ENCODE peak calls at places on chromosomes 7 and 10, in six cellular contexts. One of them, this sample, is unnamed.
A peak's percentile ranks its signal among the peaks of the same experiment; 100 is the strongest.

GRCh38 chr7:78039791-78040776 is 241.5 kb downstream of the PHTF2 start:
- DNase-seq in astrocyte of the spinal cord: no peak
- DNase-seq in GM23338: peak; percentile 83
- DNase-seq in MM.1S: no peak
- DNase-seq in stomach: peak; percentile 31
- DNase-seq in transverse colon: peak; percentile 23
- DNase-seq in this sample: peak; percentile 11

GRCh38 chr7:96089511-96089910 is 232.4 kb downstream of the SLC25A13 start:
- DNase-seq in astrocyte of the spinal cord: no peak
- DNase-seq in GM23338: no peak
- DNase-seq in MM.1S: no peak
- DNase-seq in stomach: no peak
- DNase-seq in transverse colon: no peak
- DNase-seq in this sample: no peak

GRCh38 chr10:35752469-35753450 is 110.7 kb upstream of the FZD8 start:
- DNase-seq in astrocyte of the spinal cord: no peak
- DNase-seq in GM23338: no peak
- DNase-seq in MM.1S: no peak
- DNase-seq in stomach: no peak
- DNase-seq in transverse colon: no peak
- DNase-seq in this sample: no peak

GRCh38 chr10:113704637-113705343 is 25.1 kb downstream of the CASP7 start:
- DNase-seq in astrocyte of the spinal cord: peak; percentile 59
- DNase-seq in GM23338: peak; percentile 72
- DNase-seq in MM.1S: peak; percentile 39
- DNase-seq in stomach: no peak
- DNase-seq in transverse colon: no peak
- DNase-seq in this sample: peak; percentile 43

GRCh38 chr7:19215421-19215820 is 70.2 kb upstream of the FERD3L start:
- DNase-seq in astrocyte of the spinal cord: peak; percentile 93
- DNase-seq in GM23338: peak; percentile 27
- DNase-seq in MM.1S: peak; percentile 31
- DNase-seq in stomach: no peak
- DNase-seq in transverse colon: no peak
- DNase-seq in this sample: peak; percentile 86

GRCh38 chr7:128921866-128922440 is 11.4 kb upstream of the KCP start:
- DNase-seq in astrocyte of the spinal cord: no peak
- DNase-seq in GM23338: no peak
- DNase-seq in MM.1S: no peak
- DNase-seq in stomach: no peak
- DNase-seq in transverse colon: no peak
- DNase-seq in this sample: no peak

GRCh38 chr10:59879363-59879935 is 26.9 kb downstream of the CCDC6 start:
- DNase-seq in astrocyte of the spinal cord: no peak
- DNase-seq in GM23338: no peak
- DNase-seq in MM.1S: no peak
- DNase-seq in stomach: no peak
- DNase-seq in transverse colon: no peak
- DNase-seq in this sample: no peak

GRCh38 chr7:28123752-28124151 is 56.8 kb downstream of the JAZF1 start:
- DNase-seq in astrocyte of the spinal cord: no peak
- DNase-seq in GM23338: no peak
- DNase-seq in MM.1S: no peak
- DNase-seq in stomach: no peak
- DNase-seq in transverse colon: no peak
- DNase-seq in this sample: no peak

GRCh38 chr7:78794101-78794500 is 659.4 kb downstream of the MAGI2 start:
- DNase-seq in astrocyte of the spinal cord: no peak
- DNase-seq in GM23338: peak; percentile 64
- DNase-seq in MM.1S: no peak
- DNase-seq in stomach: no peak
- DNase-seq in transverse colon: no peak
- DNase-seq in this sample: peak; percentile 40

GRCh38 chr7:103809229-103809994 is 180.0 kb downstream of the RELN start:
- DNase-seq in astrocyte of the spinal cord: no peak
- DNase-seq in GM23338: peak; percentile 23
- DNase-seq in MM.1S: no peak
- DNase-seq in stomach: no peak
- DNase-seq in transverse colon: no peak
- DNase-seq in this sample: no peak

GRCh38 chr10:72263613-72264241 is 10.0 kb upstream of the DDIT4 start:
- DNase-seq in astrocyte of the spinal cord: no peak
- DNase-seq in GM23338: peak; percentile 23
- DNase-seq in MM.1S: peak; percentile 92
- DNase-seq in stomach: peak; percentile 91
- DNase-seq in transverse colon: peak; percentile 77
- DNase-seq in this sample: no peak

GRCh38 chr10:72045586-72045985 is 42.8 kb downstream of the SPOCK2 start:
- DNase-seq in astrocyte of the spinal cord: no peak
- DNase-seq in GM23338: no peak
- DNase-seq in MM.1S: no peak
- DNase-seq in stomach: no peak
- DNase-seq in transverse colon: no peak
- DNase-seq in this sample: peak; percentile 74

GRCh38 chr10:12469345-12469744 is 120.0 kb downstream of the CAMK1D start:
- DNase-seq in astrocyte of the spinal cord: no peak
- DNase-seq in GM23338: no peak
- DNase-seq in MM.1S: no peak
- DNase-seq in stomach: no peak
- DNase-seq in transverse colon: no peak
- DNase-seq in this sample: no peak

GRCh38 chr7:38756521-38756920 is 125.3 kb upstream of the AMPH start:
- DNase-seq in astrocyte of the spinal cord: no peak
- DNase-seq in GM23338: no peak
- DNase-seq in MM.1S: no peak
- DNase-seq in stomach: no peak
- DNase-seq in transverse colon: no peak
- DNase-seq in this sample: peak; percentile 24

GRCh38 chr10:57786850-57787750 is 480.6 kb downstream of the IPMK start:
- DNase-seq in astrocyte of the spinal cord: no peak
- DNase-seq in GM23338: peak; percentile 41
- DNase-seq in MM.1S: no peak
- DNase-seq in stomach: no peak
- DNase-seq in transverse colon: no peak
- DNase-seq in this sample: no peak

GRCh38 chr7:125555921-125556320 is 626.3 kb upstream of the POT1 start:
- DNase-seq in astrocyte of the spinal cord: no peak
- DNase-seq in GM23338: peak; percentile 4
- DNase-seq in MM.1S: no peak
- DNase-seq in stomach: no peak
- DNase-seq in transverse colon: no peak
- DNase-seq in this sample: no peak

GRCh38 chr10:119225288-119225687 is 17.9 kb downstream of the GRK5 start:
- DNase-seq in astrocyte of the spinal cord: no peak
- DNase-seq in GM23338: no peak
- DNase-seq in MM.1S: no peak
- DNase-seq in stomach: no peak
- DNase-seq in transverse colon: no peak
- DNase-seq in this sample: no peak

GRCh38 chr7:19919156-19920085 is 146.0 kb upstream of the TMEM196 start:
- DNase-seq in astrocyte of the spinal cord: peak; percentile 53
- DNase-seq in GM23338: no peak
- DNase-seq in MM.1S: no peak
- DNase-seq in stomach: no peak
- DNase-seq in transverse colon: no peak
- DNase-seq in this sample: peak; percentile 25

GRCh38 chr10:28332699-28333098 is 29.8 kb upstream of the MPP7 start:
- DNase-seq in astrocyte of the spinal cord: no peak
- DNase-seq in GM23338: no peak
- DNase-seq in MM.1S: no peak
- DNase-seq in stomach: no peak
- DNase-seq in transverse colon: no peak
- DNase-seq in this sample: no peak

GRCh38 chr10:72259491-72260214 is 14.1 kb upstream of the DDIT4 start:
- DNase-seq in astrocyte of the spinal cord: peak; percentile 88
- DNase-seq in GM23338: peak; percentile 12
- DNase-seq in MM.1S: no peak
- DNase-seq in stomach: no peak
- DNase-seq in transverse colon: no peak
- DNase-seq in this sample: peak; percentile 96

GRCh38 chr7:154750353-154750801 is 252.5 kb downstream of the PAXIP1 start:
- DNase-seq in astrocyte of the spinal cord: no peak
- DNase-seq in GM23338: no peak
- DNase-seq in MM.1S: no peak
- DNase-seq in stomach: no peak
- DNase-seq in transverse colon: no peak
- DNase-seq in this sample: no peak

GRCh38 chr7:15313361-15313760 is 248.5 kb downstream of the AGMO start:
- DNase-seq in astrocyte of the spinal cord: no peak
- DNase-seq in GM23338: no peak
- DNase-seq in MM.1S: no peak
- DNase-seq in stomach: no peak
- DNase-seq in transverse colon: no peak
- DNase-seq in this sample: peak; percentile 8

GRCh38 chr7:116138202-116138801 is 72.0 kb upstream of the TES start:
- DNase-seq in astrocyte of the spinal cord: peak; percentile 81
- DNase-seq in GM23338: peak; percentile 77
- DNase-seq in MM.1S: peak; percentile 84
- DNase-seq in stomach: no peak
- DNase-seq in transverse colon: no peak
- DNase-seq in this sample: peak; percentile 70

GRCh38 chr10:122140941-122141623 is 130.0 kb upstream of the BTBD16 start:
- DNase-seq in astrocyte of the spinal cord: peak; percentile 95
- DNase-seq in GM23338: no peak
- DNase-seq in MM.1S: no peak
- DNase-seq in stomach: peak; percentile 67
- DNase-seq in transverse colon: peak; percentile 75
- DNase-seq in this sample: peak; percentile 92

GRCh38 chr10:129552119-129552518 is 85.1 kb downstream of the MGMT start:
- DNase-seq in astrocyte of the spinal cord: no peak
- DNase-seq in GM23338: no peak
- DNase-seq in MM.1S: no peak
- DNase-seq in stomach: no peak
- DNase-seq in transverse colon: no peak
- DNase-seq in this sample: no peak

GRCh38 chr10:53886325-53887300 is 914.4 kb downstream of the PCDH15 start:
- DNase-seq in astrocyte of the spinal cord: no peak
- DNase-seq in GM23338: no peak
- DNase-seq in MM.1S: no peak
- DNase-seq in stomach: no peak
- DNase-seq in transverse colon: no peak
- DNase-seq in this sample: peak; percentile 80
- H3K4me3 ChIP-seq in astrocyte of the spinal cord: no peak overlapping the region
- H3K4me3 ChIP-seq in GM23338: no peak overlapping the region
- H3K4me3 ChIP-seq in MM.1S: no peak overlapping the region
- H3K4me3 ChIP-seq in stomach: no peak overlapping the region
- H3K4me3 ChIP-seq in transverse colon: peak overlapping the region; percentile 0
- H3K4me3 ChIP-seq in this sample: no peak overlapping the region

DNA sequence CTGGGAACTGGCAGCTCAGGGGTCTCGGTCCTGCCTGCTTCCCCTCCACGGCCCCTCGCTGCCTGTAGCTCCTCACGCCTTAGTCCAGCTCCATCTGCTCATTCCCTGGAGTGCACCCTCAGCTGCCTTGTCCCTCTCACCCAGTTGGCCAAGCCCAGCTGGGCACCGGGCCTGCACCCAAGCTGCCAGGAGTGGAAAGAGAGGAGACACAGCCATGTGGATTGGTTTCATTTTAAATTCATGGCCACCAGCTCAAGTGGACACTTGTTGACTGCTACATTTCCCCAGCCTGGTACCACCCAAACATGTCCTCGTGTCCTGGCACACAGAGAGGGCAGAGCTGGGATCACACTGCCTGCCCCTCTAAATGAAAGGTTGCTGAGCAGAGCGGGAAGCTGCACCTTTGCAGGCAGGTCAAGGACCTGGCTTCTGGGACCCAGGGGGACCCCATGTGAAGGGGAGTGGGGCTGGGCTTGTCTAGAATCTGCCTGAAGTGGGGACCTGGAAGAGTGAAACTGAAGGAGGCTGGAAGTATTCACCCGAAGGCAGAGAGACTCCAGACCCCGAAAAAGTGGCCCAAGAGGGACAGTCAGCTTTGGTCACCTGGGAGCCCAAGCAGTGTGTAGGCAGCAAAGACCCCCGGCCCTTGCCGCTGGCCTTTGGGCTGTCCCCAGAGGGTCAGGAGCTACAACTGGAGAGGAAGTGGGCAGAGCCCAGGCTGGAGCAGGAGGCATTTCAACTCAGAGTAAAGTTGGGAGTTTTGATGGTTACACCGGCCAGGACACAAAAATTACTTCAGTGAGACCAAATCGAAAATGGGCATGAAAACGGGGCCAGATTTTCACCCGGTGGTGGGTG is 15.0 kb upstream of the BNIP3 start:
- DNase-seq in astrocyte of the spinal cord: no peak
- DNase-seq in GM23338: no peak
- DNase-seq in MM.1S: no peak
- DNase-seq in stomach: no peak
- DNase-seq in transverse colon: no peak
- DNase-seq in this sample: no peak
- H3K4me3 ChIP-seq in astrocyte of the spinal cord: no peak overlapping the region
- H3K4me3 ChIP-seq in GM23338: no peak overlapping the region
- H3K4me3 ChIP-seq in MM.1S: no peak overlapping the region
- H3K4me3 ChIP-seq in stomach: no peak overlapping the region
- H3K4me3 ChIP-seq in transverse colon: no peak overlapping the region
- H3K4me3 ChIP-seq in this sample: no peak overlapping the region

GRCh38 chr7:108452707-108453106 is 3.5 kb downstream of the NRCAM start:
- DNase-seq in astrocyte of the spinal cord: peak; percentile 32
- DNase-seq in GM23338: peak; percentile 67
- DNase-seq in MM.1S: peak; percentile 32
- DNase-seq in stomach: no peak
- DNase-seq in transverse colon: no peak
- DNase-seq in this sample: peak; percentile 45

GRCh38 chr7:108448777-108449576 is 7.3 kb downstream of the NRCAM start:
- DNase-seq in astrocyte of the spinal cord: no peak
- DNase-seq in GM23338: peak; percentile 52
- DNase-seq in MM.1S: no peak
- DNase-seq in stomach: no peak
- DNase-seq in transverse colon: no peak
- DNase-seq in this sample: no peak

GRCh38 chr7:108451296-108451848 is 4.9 kb downstream of the NRCAM start:
- DNase-seq in astrocyte of the spinal cord: no peak
- DNase-seq in GM23338: no peak
- DNase-seq in MM.1S: no peak
- DNase-seq in stomach: no peak
- DNase-seq in transverse colon: no peak
- DNase-seq in this sample: no peak

GRCh38 chr7:108450160-108450559 is 6.1 kb downstream of the NRCAM start:
- DNase-seq in astrocyte of the spinal cord: no peak
- DNase-seq in GM23338: no peak
- DNase-seq in MM.1S: no peak
- DNase-seq in stomach: no peak
- DNase-seq in transverse colon: no peak
- DNase-seq in this sample: no peak

GRCh38 chr7:108449577-108449920 is 6.7 kb downstream of the NRCAM start:
- DNase-seq in astrocyte of the spinal cord: no peak
- DNase-seq in GM23338: no peak
- DNase-seq in MM.1S: no peak
- DNase-seq in stomach: no peak
- DNase-seq in transverse colon: no peak
- DNase-seq in this sample: no peak
- H3K4me3 ChIP-seq in astrocyte of the spinal cord: no peak overlapping the region
- H3K4me3 ChIP-seq in GM23338: no peak overlapping the region
- H3K4me3 ChIP-seq in MM.1S: no peak overlapping the region
- H3K4me3 ChIP-seq in stomach: no peak overlapping the region
- H3K4me3 ChIP-seq in transverse colon: no peak overlapping the region
- H3K4me3 ChIP-seq in this sample: no peak overlapping the region

GRCh38 chr10:132409667-132410028 is 12.6 kb downstream of the PWWP2B start:
- DNase-seq in astrocyte of the spinal cord: no peak
- DNase-seq in GM23338: no peak
- DNase-seq in MM.1S: no peak
- DNase-seq in stomach: no peak
- DNase-seq in transverse colon: no peak
- DNase-seq in this sample: no peak
- H3K4me3 ChIP-seq in astrocyte of the spinal cord: no peak overlapping the region
- H3K4me3 ChIP-seq in GM23338: no peak overlapping the region
- H3K4me3 ChIP-seq in MM.1S: no peak overlapping the region
- H3K4me3 ChIP-seq in stomach: no peak overlapping the region
- H3K4me3 ChIP-seq in transverse colon: no peak overlapping the region
- H3K4me3 ChIP-seq in this sample: no peak overlapping the region

This sample was measured in fibroblast of lung.